ENCODE peak calls at places on chromosomes 7 and 10, in eight cellular contexts. J, P, M, L, K, E, Y and I are unnamed samples.

GRCh38 chr10:82887488-82887887 is 1012.5 kb downstream of the NRG3 start:
- DNase-seq in K (no peak), Y (no peak), L (no peak), J (no peak), P (no peak), M (no peak), E (no peak), I (no peak)

GRCh38 chr10:22294694-22295093 is 21.5 kb upstream of the COMMD3 start:
- DNase-seq in P (no peak), Y (no peak), K (no peak), J (no peak), E (no peak), M (no peak), L (no peak), I (no peak)

GRCh38 chr7:32476816-32477648 is 13.1 kb downstream of the LSM5 start:
- DNase-seq in M (no peak), P (no peak), K (no peak), Y (no peak), L (peak; percentile 58), J (no peak), E (no peak), I (no peak)

GRCh38 chr10:89481662-89482061 is 53.7 kb downstream of the SLC16A12 start:
- DNase-seq in K (no peak), M (no peak), P (no peak), Y (no peak), J (peak; percentile 98), E (no peak), L (peak; percentile 64), I (no peak)

GRCh38 chr10:33155720-33156638 is 178.5 kb downstream of the NRP1 start:
- DNase-seq in L (peak; percentile 100), Y (no peak), K (no peak), E (peak; percentile 43), J (peak; percentile 86), P (no peak), M (no peak), I (no peak)

GRCh38 chr7:50367098-50367497 is 62.6 kb downstream of the IKZF1 start:
- DNase-seq in M (no peak), E (no peak), P (no peak), Y (no peak), J (no peak), K (no peak), L (no peak), I (no peak)

GRCh38 chr7:139681463-139681755 is 96.4 kb downstream of the HIPK2 start:
- DNase-seq in E (no peak), J (no peak), L (no peak), P (no peak), Y (no peak), K (no peak), M (no peak), I (no peak)

GRCh38 chr10:23829556-23829955 is 379.4 kb upstream of the KIAA1217 start:
- DNase-seq in L (no peak), Y (no peak), K (no peak), E (no peak), J (no peak), M (no peak), P (no peak), I (no peak)

GRCh38 chr7:145009866-145010265 is 174.0 kb upstream of the TPK1 start:
- DNase-seq in Y (no peak), L (no peak), E (no peak), P (no peak), M (no peak), J (no peak), K (no peak), I (no peak)

GRCh38 chr10:11300071-11300470 is 282.4 kb downstream of the CELF2 start:
- DNase-seq in P (no peak), K (no peak), Y (no peak), L (no peak), E (no peak), M (no peak), J (no peak), I (no peak)
- TF ChIP-seq CTCF in P (no peak), K (no peak), Y (no peak), L (no peak), E (no peak), M (no peak), J (no peak), I (no peak)

GRCh38 chr7:135761751-135762488 is 13.3 kb upstream of the FAM180A start:
- DNase-seq in L (no peak), E (no peak), K (no peak), M (no peak), J (peak; percentile 49), Y (no peak), P (no peak), I (no peak)

GRCh38 chr7:135758531-135758932 is 9.9 kb upstream of the FAM180A start:
- DNase-seq in P (no peak), K (no peak), E (no peak), M (no peak), Y (no peak), L (no peak), J (peak; percentile 74), I (no peak)

GRCh38 chr7:135768064-135768463 is 19.5 kb upstream of the FAM180A start:
- DNase-seq in K (no peak), M (no peak), L (no peak), Y (no peak), J (no peak), E (no peak), P (no peak), I (no peak)

GRCh38 chr7:135759537-135759936 is 10.9 kb upstream of the FAM180A start:
- DNase-seq in J (no peak), L (no peak), Y (no peak), P (no peak), M (no peak), K (no peak), E (no peak), I (no peak)

DNA sequence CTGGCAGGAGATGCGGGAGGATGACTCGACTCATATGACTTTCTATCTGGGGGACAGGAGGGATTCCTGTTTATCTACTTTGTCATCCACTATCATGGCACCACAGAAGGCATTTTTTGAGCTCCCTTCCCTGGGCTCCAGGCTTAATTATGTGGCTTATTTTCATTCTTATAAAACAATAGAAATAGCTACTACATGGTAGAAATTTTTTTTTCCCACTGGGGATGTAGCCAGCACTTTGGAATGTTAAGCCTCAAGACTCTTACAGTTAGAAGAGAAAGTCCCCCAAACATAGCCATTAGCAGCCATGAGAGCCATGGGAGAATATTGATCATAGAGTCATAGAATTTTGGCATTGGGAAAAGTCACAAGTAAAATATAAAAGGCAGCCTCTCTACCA is 14.6 kb upstream of the FAM180A start:
- DNase-seq in K (no peak), Y (no peak), P (no peak), L (peak; percentile 23), M (no peak), E (no peak), J (no peak), I (no peak)
- TF ChIP-seq CTCF in K (no peak), Y (no peak), P (no peak), L (no peak), M (no peak), E (no peak), J (no peak), I (no peak)

DNA sequence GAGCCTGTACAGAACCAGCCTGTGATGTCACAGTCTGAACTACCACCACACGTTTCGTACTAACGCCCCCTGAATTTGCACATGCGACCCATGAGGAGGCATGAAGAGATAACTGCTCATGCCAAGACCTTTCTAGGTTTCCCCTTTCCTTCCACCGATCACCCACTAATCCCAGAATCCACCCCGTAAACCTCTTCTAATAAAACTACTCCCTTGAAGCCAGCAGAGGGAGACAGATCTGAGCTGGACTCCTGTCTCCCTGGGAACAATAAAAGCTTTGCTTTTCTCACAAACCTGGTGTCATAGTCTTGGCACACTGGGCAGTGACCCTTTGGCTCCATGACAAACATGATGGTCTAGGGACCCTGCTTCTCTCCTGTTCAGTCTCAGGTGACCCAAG is 144.5 kb downstream of the FRMD4A start:
- DNase-seq in K (no peak), E (no peak), L (no peak), P (no peak), Y (no peak), J (peak; percentile 43), M (no peak), I (no peak)
- TF ChIP-seq CTCF in K (no peak), E (peak; percentile 36), L (peak; percentile 40), P (peak; percentile 71), Y (no peak), J (peak; percentile 67), M (no peak), I (peak; percentile 36)

GRCh38 chr10:72059843-72060822 is 28.2 kb downstream of the SPOCK2 start:
- DNase-seq in K (no peak), J (no peak), L (no peak), P (no peak), M (no peak), Y (no peak), E (no peak), I (no peak)

GRCh38 chr10:72061930-72062329 is 26.4 kb downstream of the SPOCK2 start:
- DNase-seq in M (no peak), K (no peak), J (no peak), L (no peak), Y (no peak), E (no peak), P (no peak), I (no peak)

GRCh38 chr10:72062341-72062740 is 26.0 kb downstream of the SPOCK2 start:
- DNase-seq in P (no peak), M (no peak), E (no peak), Y (no peak), L (no peak), J (no peak), K (no peak), I (no peak)

GRCh38 chr10:72062832-72063702 is 25.3 kb downstream of the SPOCK2 start:
- DNase-seq in E (no peak), Y (no peak), K (no peak), M (no peak), L (no peak), P (no peak), J (no peak), I (no peak)

DNA sequence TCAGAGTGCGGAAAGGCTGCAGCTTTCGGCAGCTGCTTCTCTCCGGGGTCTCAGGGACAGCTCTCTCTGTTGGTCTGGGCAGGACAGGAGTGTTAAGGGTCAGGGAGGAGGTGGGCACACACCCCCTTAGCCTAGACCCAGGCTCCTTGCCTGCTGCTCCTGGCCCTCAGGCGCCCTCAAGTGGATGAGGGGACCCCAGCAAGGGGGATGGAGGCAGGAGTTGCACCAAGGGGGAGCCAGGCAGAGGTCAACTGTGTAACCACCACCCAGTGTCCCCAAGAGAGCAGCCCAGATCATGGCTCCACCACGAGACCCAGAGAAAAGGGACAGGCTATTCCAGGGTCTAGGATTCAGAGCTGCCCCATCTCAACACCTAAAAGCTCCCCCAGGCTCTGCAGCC is 26.9 kb downstream of the SPOCK2 start:
- DNase-seq in J (no peak), P (no peak), E (no peak), M (no peak), Y (no peak), L (no peak), K (no peak), I (no peak)
- TF ChIP-seq CTCF in J (peak; percentile 43), P (peak; percentile 47), E (peak; percentile 28), M (no peak), Y (no peak), L (peak; percentile 51), K (no peak), I (no peak)

DNA sequence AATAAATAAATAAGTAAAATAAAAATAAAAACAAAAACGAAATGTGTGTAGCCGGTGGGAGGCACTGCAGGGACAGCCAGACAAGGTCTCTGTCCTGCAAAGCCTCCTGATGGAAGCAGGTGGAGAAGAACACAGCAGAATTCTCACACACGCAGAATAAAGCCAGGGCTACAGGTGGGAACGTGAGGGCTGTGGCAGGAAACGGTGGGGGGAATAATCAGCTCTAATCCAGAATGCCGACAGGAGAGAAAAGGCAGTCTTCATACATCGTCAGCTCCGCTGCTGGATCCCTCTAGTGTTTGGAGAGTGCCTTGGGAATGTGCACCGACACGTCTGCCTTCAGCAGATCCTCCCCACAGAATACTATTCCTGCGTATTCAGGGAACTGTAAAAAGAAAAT is 6.8 kb upstream of the SNX8 start:
- DNase-seq in P (no peak), Y (no peak), E (no peak), M (no peak), L (no peak), K (no peak), J (peak; percentile 53), I (no peak)
- TF ChIP-seq CTCF in P (peak; percentile 53), Y (no peak), E (peak; percentile 25), M (no peak), L (no peak), K (no peak), J (peak; percentile 54), I (no peak)